ENCODE peak calls at places on chromosomes 4 and X, in eight cellular contexts. Q is cardiac muscle cell; D is K562; O is suprapubic skin; C is CD8-positive, alpha-beta memory T cell; E is psoas muscle; V is cerebellar cortex; K is amygdala. N is an unnamed sample.

GRCh38 chrX:16445166-16445752 is 204.7 kb upstream of the S100G start:
- DNase-seq in V (peak), C (peak), Q (peak), D (peak), O (no peak), E (no peak), K (no peak), N (peak)

GRCh38 chr4:72525938-72526337 is 43.1 kb downstream of the ADAMTS3 start:
- DNase-seq in Q (peak), K (no peak), E (peak), D (no peak), O (no peak), C (no peak), V (no peak), N (no peak)

GRCh38 chr4:128384091-128384520 is 96.5 kb upstream of the PGRMC2 start:
- DNase-seq in E (no peak), V (no peak), O (no peak), K (no peak), C (no peak), D (no peak), Q (no peak), N (no peak)

GRCh38 chr4:147731611-147732515 is at the start of gene ARHGAP10:
- DNase-seq in C (peak), Q (peak), K (peak), D (peak), V (peak), E (peak), O (peak), N (peak)

GRCh38 chrX:136141569-136141968 is 5.8 kb upstream of the FHL1 start:
- DNase-seq in E (no peak), V (no peak), C (no peak), D (no peak), K (no peak), O (no peak), Q (no peak), N (no peak)

GRCh38 chrX:69045616-69046345 is 119.5 kb downstream of the PJA1 start:
- DNase-seq in C (no peak), Q (no peak), V (no peak), O (no peak), E (no peak), K (no peak), D (no peak), N (no peak)

GRCh38 chr4:95867919-95868318 is 28.0 kb downstream of the PDHA2 start:
- DNase-seq in V (no peak), K (no peak), D (no peak), C (no peak), E (no peak), O (no peak), Q (peak), N (no peak)

GRCh38 chr4:139735381-139736256 is 70.0 kb downstream of the MGST2 start:
- DNase-seq in V (peak), E (peak), C (no peak), O (no peak), D (no peak), K (no peak), Q (peak), N (no peak)

GRCh38 chr4:3199661-3200422 is 49.1 kb upstream of the MSANTD1 start:
- DNase-seq in E (peak), V (no peak), Q (no peak), D (no peak), O (peak), C (no peak), K (no peak), N (no peak)

GRCh38 chrX:71366674-71367256 is 608 bp downstream of the TAF1 start:
- DNase-seq in O (no peak), V (peak), C (peak), K (no peak), D (peak), Q (peak), E (peak), N (peak)

GRCh38 chr4:3251691-3252479 is 2.9 kb downstream of the MSANTD1 start:
- DNase-seq in O (no peak), D (no peak), V (no peak), Q (no peak), K (no peak), E (peak), C (no peak), N (no peak)

GRCh38 chrX:106306391-106306947 is 138.4 kb downstream of the PWWP3B start:
- DNase-seq in Q (no peak), C (no peak), E (no peak), D (no peak), O (no peak), V (no peak), K (no peak), N (no peak)

GRCh38 chr4:41380758-41381157 is 124.0 kb downstream of the UCHL1 start:
- DNase-seq in Q (no peak), E (no peak), O (no peak), D (no peak), C (no peak), K (no peak), V (no peak), N (no peak)

GRCh38 chrX:310621-311155 is 7.9 kb downstream of the GTPBP6 start:
- DNase-seq in Q (no peak), E (peak), D (no peak), V (no peak), C (no peak), O (peak), K (no peak), N (no peak)

GRCh38 chr4:119647558-119647957 is 19.0 kb upstream of the PDE5A start:
- DNase-seq in V (no peak), O (no peak), D (no peak), Q (no peak), K (no peak), E (no peak), C (no peak), N (no peak)

GRCh38 chr4:127829014-127829413 is 46.9 kb downstream of the HSPA4L start:
- DNase-seq in K (no peak), Q (no peak), O (no peak), C (no peak), E (no peak), D (no peak), V (no peak), N (peak)

GRCh38 chrX:40543661-40544328 is 37.0 kb upstream of the ATP6AP2 start:
- DNase-seq in Q (peak), K (no peak), V (peak), O (no peak), C (peak), D (peak), E (no peak), N (peak)

GRCh38 chr4:112604590-112604989 is 32.1 kb downstream of the ZGRF1 start:
- DNase-seq in Q (peak), K (no peak), O (no peak), D (peak), C (peak), V (peak), E (no peak), N (peak)

GRCh38 chr4:173167793-173168395 is 717 bp upstream of the GALNT7 start:
- DNase-seq in C (no peak), Q (peak), O (peak), D (peak), V (peak), K (no peak), E (peak), N (no peak)

GRCh38 chr4:139584784-139585183 is 28.8 kb upstream of the SETD7 start:
- DNase-seq in C (no peak), E (no peak), D (no peak), K (no peak), V (no peak), O (peak), Q (no peak), N (no peak)

GRCh38 chrX:137427061-137427778 is 138.7 kb upstream of the ZIC3 start:
- DNase-seq in E (no peak), D (no peak), Q (peak), V (no peak), K (no peak), O (no peak), C (no peak), N (no peak)

GRCh38 chr4:125520258-125520990 is 205.7 kb downstream of the FAT4 start:
- DNase-seq in Q (no peak), D (no peak), O (no peak), K (no peak), E (no peak), C (no peak), V (no peak), N (no peak)

GRCh38 chr4:1690698-1691097 is 6.6 kb upstream of the FAM53A start:
- DNase-seq in V (no peak), D (no peak), O (no peak), C (no peak), Q (no peak), E (no peak), K (no peak), N (no peak)

GRCh38 chrX:101206471-101206870 is 13.1 kb upstream of the DRP2 start:
- DNase-seq in E (no peak), Q (peak), K (no peak), C (peak), D (peak), O (no peak), V (peak), N (peak)

GRCh38 chr4:1137850-1138249 is 24.5 kb upstream of the RNF212 start:
- DNase-seq in C (no peak), V (no peak), K (no peak), Q (no peak), O (no peak), D (no peak), E (no peak), N (no peak)

GRCh38 chrX:15820106-15821073 is 30.1 kb downstream of the ZRSR2 start:
- DNase-seq in O (no peak), V (no peak), C (no peak), D (no peak), E (no peak), Q (no peak), K (no peak), N (no peak)

GRCh38 chrX:29617276-29617675 is 598.1 kb upstream of the MAGEB2 start:
- DNase-seq in V (no peak), E (no peak), K (no peak), O (no peak), C (no peak), D (no peak), Q (no peak), N (no peak)

GRCh38 chr4:75639124-75639695 is 8.9 kb upstream of the CDKL2 start:
- DNase-seq in E (no peak), K (no peak), D (no peak), V (no peak), Q (no peak), O (no peak), C (no peak), N (no peak)

GRCh38 chrX:151754042-151754419 is 19.5 kb downstream of the CNGA2 start:
- DNase-seq in C (no peak), O (no peak), D (no peak), V (no peak), K (no peak), E (no peak), Q (no peak), N (no peak)

GRCh38 chrX:48891402-48892288 is 5.9 kb downstream of the TIMM17B start:
- DNase-seq in Q (peak), D (peak), K (peak), E (peak), O (peak), V (peak), C (peak), N (peak)

GRCh38 chr4:8647626-8648025 is 55.1 kb downstream of the CPZ start:
- DNase-seq in K (no peak), Q (no peak), C (no peak), O (peak), D (no peak), V (no peak), E (no peak), N (no peak)

GRCh38 chrX:2299871-2300270 is 200.9 kb downstream of the DHRSX start:
- DNase-seq in K (no peak), E (no peak), V (no peak), O (no peak), Q (no peak), D (no peak), C (no peak), N (no peak)

GRCh38 chrX:49879656-49880277 is 483 bp downstream of the USP27X start:
- DNase-seq in C (peak), V (no peak), D (no peak), Q (peak), E (no peak), K (no peak), O (no peak), N (no peak)

GRCh38 chrX:40109288-40110008 is 11.7 kb upstream of the BCOR start:
- DNase-seq in C (no peak), O (no peak), K (no peak), D (peak), Q (peak), E (peak), V (no peak), N (no peak)

GRCh38 chr4:100581337-100581736 is 63.5 kb upstream of the EMCN start:
- DNase-seq in O (no peak), C (no peak), E (peak), Q (no peak), K (no peak), D (no peak), V (peak), N (no peak)

GRCh38 chr4:588351-588849 is 12.3 kb upstream of the TMEM271 start:
- DNase-seq in K (no peak), O (no peak), E (no peak), C (no peak), Q (no peak), V (no peak), D (no peak), N (no peak)

GRCh38 chr4:110361921-110362320 is 114.0 kb upstream of the ENPEP start:
- DNase-seq in Q (no peak), O (no peak), D (no peak), K (no peak), V (no peak), C (no peak), E (no peak), N (no peak)